ENCODE peak calls at places on chromosomes 4 and X, in seven cellular contexts. B is NCI-H1694 treated with DMSO at 0.1 percent for 48 hours; X is naive thymus-derived CD4-positive, alpha-beta T cell; S is spleen; O is uterus; U is Caki2; N is body of pancreas. R is an unnamed sample.

GRCh38 chrX:50075630-50076349 is 125.0 kb downstream of the AKAP4 start:
- DNase-seq in N (no peak), U (no peak), S (no peak), O (no peak), B (no peak), X (no peak), R (no peak)

GRCh38 chrX:10833299-10834169 is 213.1 kb upstream of the MID1 start:
- DNase-seq in X (no peak), O (peak; percentile 56), N (peak; percentile 27), U (peak; percentile 2), B (no peak), S (no peak), R (no peak)

GRCh38 chrX:83510466-83511181 is 2.5 kb downstream of the POU3F4 start:
- DNase-seq in U (no peak), O (no peak), N (no peak), B (no peak), S (no peak), X (no peak), R (no peak)

GRCh38 chrX:29488919-29489318 is 726.4 kb upstream of the MAGEB2 start:
- DNase-seq in U (no peak), O (no peak), B (no peak), S (no peak), N (no peak), X (no peak), R (no peak)

GRCh38 chr4:53507671-53508286 is 83.5 kb downstream of the LNX1 start:
- DNase-seq in X (no peak), B (no peak), U (peak; percentile 86), N (no peak), S (no peak), O (no peak), R (no peak)

GRCh38 chr4:176444741-176445140 is 125.0 kb downstream of the SPCS3 start:
- DNase-seq in U (no peak), X (no peak), O (no peak), N (no peak), B (no peak), S (no peak), R (no peak)

GRCh38 chrX:49243166-49243565 is 7.9 kb downstream of the CCDC22 start:
- DNase-seq in U (no peak), O (no peak), X (no peak), S (no peak), N (no peak), B (no peak), R (no peak)

GRCh38 chrX:82134378-82134777 is 932.5 kb downstream of the SH3BGRL start:
- DNase-seq in U (no peak), S (no peak), X (no peak), B (no peak), O (no peak), N (no peak), R (no peak)

GRCh38 chrX:9656277-9656676 is 109.4 kb downstream of the GPR143 start:
- DNase-seq in O (no peak), B (no peak), X (no peak), N (peak; percentile 13), S (no peak), U (no peak), R (no peak)

GRCh38 chr4:29539226-29539625 is 1180.9 kb upstream of the PCDH7 start:
- DNase-seq in S (no peak), N (no peak), O (no peak), B (no peak), U (no peak), X (no peak), R (no peak)

GRCh38 chrX:121635141-121635540 is 587.7 kb downstream of the GLUD2 start:
- DNase-seq in N (no peak), O (no peak), B (no peak), U (peak; percentile 30), S (no peak), X (no peak), R (no peak)

GRCh38 chrX:38800981-38801845 is at the start of gene MID1IP1:
- DNase-seq in N (peak; percentile 93), B (no peak), X (peak; percentile 84), S (peak; percentile 91), O (peak; percentile 93), U (peak; percentile 92), R (no peak)

GRCh38 chrX:119502727-119503483 is 34.7 kb downstream of the SLC25A5 start:
- DNase-seq in S (no peak), O (no peak), N (peak; percentile 60), X (peak; percentile 58), U (peak; percentile 10), B (no peak), R (no peak)

GRCh38 chr4:85459736-85460135 is 15.2 kb upstream of the ARHGAP24 start:
- DNase-seq in S (no peak), N (peak; percentile 50), X (no peak), O (no peak), U (no peak), B (no peak), R (no peak)

GRCh38 chr4:38757945-38758344 is 24.8 kb downstream of the TLR10 start:
- DNase-seq in S (no peak), N (peak; percentile 18), U (peak; percentile 21), B (no peak), O (no peak), X (peak; percentile 9), R (no peak)

GRCh38 chr4:108774809-108775530 is 12.1 kb upstream of the ETNPPL start:
- DNase-seq in U (no peak), B (no peak), X (no peak), N (peak; percentile 80), S (no peak), O (no peak), R (no peak)

GRCh38 chrX:27350476-27350875 is 112.7 kb downstream of the PPP4R3C start:
- DNase-seq in X (no peak), S (no peak), U (no peak), O (no peak), N (no peak), B (no peak), R (no peak)

R was measured in cerebellar nuclear complex.